ENCODE peak calls at places on chromosome 18, in nine cellular contexts. M is stomach, W is A549, U is K562, L is suprapubic skin, P is transverse colon, A is ovary, N is upper lobe of left lung, O is GM12878. G is an unnamed sample.

GRCh38 chr18:48539406-48540328 is 836 bp downstream of the CTIF start:
- DNase-seq in M (peak; percentile 32), W (peak; percentile 39), U (peak; percentile 44), L (no peak), P (peak; percentile 45), A (peak; percentile 76), N (peak; percentile 89), O (no peak), G (peak; percentile 56)

GRCh38 chr18:36187138-36187825 is at the start of gene MOCOS:
- DNase-seq in M (peak; percentile 89), W (peak; percentile 53), U (peak; percentile 91), L (peak; percentile 86), P (peak; percentile 90), A (peak; percentile 90), N (peak; percentile 97), O (no peak), G (peak; percentile 62)

GRCh38 chr18:63882333-63883141 is 5.0 kb upstream of the SERPINB2 start:
- DNase-seq in M (peak; percentile 50), W (peak; percentile 28), U (no peak), L (no peak), P (no peak), A (no peak), N (no peak), O (no peak), G (no peak)

GRCh38 chr18:58842978-58843661 is 21.6 kb upstream of the ZNF532 start:
- DNase-seq in M (no peak), W (no peak), U (no peak), L (no peak), P (no peak), A (no peak), N (no peak), O (no peak), G (no peak)

GRCh38 chr18:13400636-13401315 is 182.2 kb downstream of the LDLRAD4 start:
- DNase-seq in M (no peak), W (no peak), U (no peak), L (peak; percentile 41), P (no peak), A (no peak), N (no peak), O (no peak), G (no peak)

GRCh38 chr18:56562479-56562878 is 75.9 kb downstream of the TXNL1 start:
- DNase-seq in M (no peak), W (no peak), U (no peak), L (no peak), P (no peak), A (no peak), N (no peak), O (no peak), G (no peak)

GRCh38 chr18:70907673-70908072 is 618.8 kb downstream of the SOCS6 start:
- DNase-seq in M (no peak), W (peak; percentile 58), U (no peak), L (no peak), P (no peak), A (no peak), N (no peak), O (no peak), G (no peak)

GRCh38 chr18:37408676-37409305 is 156.8 kb downstream of the CELF4 start:
- DNase-seq in M (no peak), W (no peak), U (no peak), L (no peak), P (no peak), A (no peak), N (no peak), O (no peak), G (no peak)

GRCh38 chr18:63979409-63979908 is 9.6 kb downstream of the SERPINB8 start:
- DNase-seq in M (peak; percentile 51), W (peak; percentile 55), U (peak; percentile 36), L (no peak), P (peak; percentile 47), A (peak; percentile 31), N (no peak), O (no peak), G (peak; percentile 75)

GRCh38 chr18:8215741-8216140 is 393.5 kb upstream of the RAB12 start:
- DNase-seq in M (no peak), W (no peak), U (no peak), L (no peak), P (no peak), A (no peak), N (no peak), O (no peak), G (no peak)

GRCh38 chr18:56789004-56789888 is 138.1 kb downstream of the WDR7 start:
- DNase-seq in M (no peak), W (peak; percentile 36), U (peak; percentile 48), L (no peak), P (peak; percentile 22), A (no peak), N (no peak), O (no peak), G (no peak)

GRCh38 chr18:5305835-5306234 is 10.3 kb upstream of the ZBTB14 start:
- DNase-seq in M (no peak), W (no peak), U (no peak), L (no peak), P (no peak), A (no peak), N (no peak), O (no peak), G (no peak)

GRCh38 chr18:26532367-26533340 is 15.7 kb downstream of the KCTD1 start:
- DNase-seq in M (no peak), W (no peak), U (no peak), L (no peak), P (no peak), A (no peak), N (no peak), O (no peak), G (no peak)

GRCh38 chr18:41121116-41121826 is 833.8 kb upstream of the PIK3C3 start:
- DNase-seq in M (no peak), W (no peak), U (no peak), L (no peak), P (no peak), A (no peak), N (no peak), O (no peak), G (no peak)

GRCh38 chr18:32349728-32350395 is 120.8 kb downstream of the GAREM1 start:
- DNase-seq in M (peak; percentile 72), W (peak; percentile 80), U (no peak), L (no peak), P (peak; percentile 62), A (peak; percentile 58), N (no peak), O (no peak), G (peak; percentile 94)

GRCh38 chr18:75097491-75098225 is 111.3 kb downstream of the PTGR3 start:
- DNase-seq in M (peak; percentile 8), W (no peak), U (no peak), L (no peak), P (no peak), A (no peak), N (no peak), O (no peak), G (no peak)

GRCh38 chr18:3832211-3832610 is 382.2 kb downstream of the TGIF1 start:
- DNase-seq in M (no peak), W (no peak), U (no peak), L (no peak), P (no peak), A (no peak), N (no peak), O (no peak), G (no peak)

GRCh38 chr18:22977847-22978701 is 44.9 kb downstream of the RBBP8 start:
- DNase-seq in M (no peak), W (peak; percentile 43), U (no peak), L (no peak), P (no peak), A (no peak), N (no peak), O (no peak), G (no peak)

GRCh38 chr18:7116001-7116831 is 1.4 kb downstream of the LAMA1 start:
- DNase-seq in M (no peak), W (no peak), U (no peak), L (no peak), P (no peak), A (no peak), N (no peak), O (no peak), G (no peak)

GRCh38 chr18:78728301-78729098 is 251.1 kb upstream of the SALL3 start:
- DNase-seq in M (peak; percentile 13), W (no peak), U (no peak), L (peak; percentile 58), P (no peak), A (no peak), N (no peak), O (no peak), G (no peak)
- H3K27ac ChIP-seq in M (no peak overlapping the region), W (no peak overlapping the region), U (no peak overlapping the region), L (no peak overlapping the region), P (no peak overlapping the region), A (no peak overlapping the region), N (no peak overlapping the region), O (no peak overlapping the region), G (no peak overlapping the region)

DNA sequence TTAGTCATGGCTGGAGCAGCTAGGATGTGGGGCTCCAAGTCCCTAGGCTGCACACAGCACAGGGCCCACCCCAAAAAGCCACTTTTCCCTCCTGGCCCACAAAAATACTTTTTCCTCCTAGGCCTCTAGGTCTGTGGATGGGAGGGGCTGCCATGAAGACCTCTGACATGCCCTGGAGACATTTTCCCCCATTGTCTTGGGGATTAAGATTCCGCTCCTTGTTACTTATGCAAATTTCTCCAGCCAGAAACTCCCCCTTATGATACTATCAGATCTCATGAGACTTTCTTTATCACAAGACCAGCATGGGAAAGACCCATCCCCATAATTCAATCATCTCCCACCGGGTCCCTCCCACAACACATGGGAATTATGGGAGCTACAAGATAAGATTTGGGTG is 125.9 kb downstream of the ESCO1 start:
- DNase-seq in M (no peak), W (no peak), U (no peak), L (no peak), P (no peak), A (no peak), N (no peak), O (no peak), G (no peak)
- TF ChIP-seq EP300 in M (no peak), W (no peak), U (no peak), L (no peak), P (no peak), A (no peak), N (no peak), O (no peak), G (no peak)

DNA sequence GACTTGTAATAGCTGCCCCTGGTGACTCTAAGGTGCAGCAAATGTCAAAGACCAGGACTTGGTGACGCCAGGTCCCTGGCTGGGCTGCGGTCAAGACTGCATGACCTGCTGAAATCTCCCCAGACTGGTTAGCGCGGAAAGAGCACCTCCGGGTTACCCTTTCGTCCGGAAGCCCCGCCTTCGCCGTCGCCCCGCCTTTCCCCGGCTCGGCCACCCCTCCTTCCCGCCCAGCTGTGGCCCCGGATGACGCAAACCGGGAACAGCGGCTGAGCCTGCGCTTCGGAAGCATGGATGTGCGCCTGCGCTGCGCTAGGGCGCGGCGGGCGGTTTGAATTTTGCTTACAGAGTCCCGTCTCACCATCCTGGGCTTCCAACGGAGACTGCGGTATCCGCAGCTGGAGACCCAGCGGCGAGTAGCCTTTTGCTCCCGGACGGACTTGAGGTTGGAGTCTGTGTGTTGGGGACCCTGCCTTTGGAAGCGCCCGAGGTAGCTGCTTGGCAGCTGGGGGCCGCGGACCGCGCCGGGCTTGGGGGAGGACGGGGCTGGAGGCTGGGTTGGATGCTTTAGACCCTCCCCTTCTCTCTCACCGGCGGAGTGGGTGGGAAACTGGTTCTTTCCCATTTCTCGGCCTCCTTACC is at the start of gene SKA1:
- DNase-seq in M (peak; percentile 93), W (peak; percentile 90), U (peak; percentile 93), L (peak; percentile 94), P (peak; percentile 95), A (peak; percentile 92), N (peak; percentile 98), O (peak; percentile 77), G (peak; percentile 79)
- TF ChIP-seq POLR2A in M (no peak), W (peak; percentile 86), U (peak; percentile 83), L (no peak), P (peak; percentile 82), A (no peak), N (peak; percentile 54), O (peak; percentile 91), G (peak; percentile 56)

GRCh38 chr18:702957-703659 is 9.3 kb downstream of the ENOSF1 start:
- DNase-seq in M (peak; percentile 11), W (peak; percentile 24), U (no peak), L (no peak), P (no peak), A (no peak), N (no peak), O (no peak), G (no peak)
- H3K27ac ChIP-seq in M (no peak overlapping the region), W (peak overlapping the region; percentile 72), U (peak overlapping the region; percentile 29), L (peak overlapping the region; percentile 50), P (peak overlapping the region; percentile 61), A (no peak overlapping the region), N (no peak overlapping the region), O (no peak overlapping the region), G (no peak overlapping the region)

G was measured in tibial nerve.